ENCODE peak calls at places on chromosome X, in four cellular contexts. One of them, this sample, is unnamed.
A peak's percentile ranks its signal among the peaks of the same experiment; 100 is the strongest.

GRCh38 chrX:109760922-109761250 is 27.8 kb upstream of the ACSL4 start:
- DNase-seq in CD8-positive, alpha-beta T cell: no peak
- DNase-seq in body of pancreas: no peak
- DNase-seq in PC-9: no peak
- DNase-seq in this sample: no peak

GRCh38 chrX:130482871-130483270 is 81.1 kb downstream of the RBMX2 start:
- DNase-seq in PC-9: no peak
- DNase-seq in body of pancreas: no peak
- DNase-seq in CD8-positive, alpha-beta T cell: no peak
- DNase-seq in this sample: no peak

GRCh38 chrX:101595739-101596419 is 21.9 kb downstream of the ARMCX6 start:
- DNase-seq in PC-9: peak; percentile 18
- DNase-seq in CD8-positive, alpha-beta T cell: peak; percentile 13
- DNase-seq in body of pancreas: peak; percentile 45
- DNase-seq in this sample: peak; percentile 52

GRCh38 chrX:76076124-76076523 is 96.7 kb upstream of the PBDC1 start:
- DNase-seq in PC-9: no peak
- DNase-seq in CD8-positive, alpha-beta T cell: no peak
- DNase-seq in body of pancreas: no peak
- DNase-seq in this sample: no peak

GRCh38 chrX:43002526-43003203 is 224.7 kb upstream of the PPP1R2C start:
- DNase-seq in PC-9: no peak
- DNase-seq in body of pancreas: no peak
- DNase-seq in CD8-positive, alpha-beta T cell: no peak
- DNase-seq in this sample: no peak

GRCh38 chrX:48508400-48509244 is at the start of gene PORCN:
- DNase-seq in CD8-positive, alpha-beta T cell: peak; percentile 82
- DNase-seq in body of pancreas: peak; percentile 82
- DNase-seq in PC-9: peak; percentile 63
- DNase-seq in this sample: peak; percentile 92

GRCh38 chrX:19893722-19894121 is 6.3 kb upstream of the SH3KBP1 start:
- DNase-seq in CD8-positive, alpha-beta T cell: no peak
- DNase-seq in PC-9: peak; percentile 24
- DNase-seq in body of pancreas: no peak
- DNase-seq in this sample: no peak

GRCh38 chrX:47283015-47283771 is 50.4 kb downstream of the USP11 start:
- DNase-seq in CD8-positive, alpha-beta T cell: no peak
- DNase-seq in PC-9: no peak
- DNase-seq in body of pancreas: peak; percentile 34
- DNase-seq in this sample: peak; percentile 38

GRCh38 chrX:149860445-149860844 is 20.5 kb upstream of the MAGEA8 start:
- DNase-seq in CD8-positive, alpha-beta T cell: no peak
- DNase-seq in body of pancreas: no peak
- DNase-seq in PC-9: no peak
- DNase-seq in this sample: no peak

GRCh38 chrX:63746278-63746677 is 38.7 kb downstream of the ARHGEF9 start:
- DNase-seq in CD8-positive, alpha-beta T cell: peak; percentile 17
- DNase-seq in body of pancreas: no peak
- DNase-seq in PC-9: no peak
- DNase-seq in this sample: no peak

GRCh38 chrX:123184199-123184857 is at the start of gene GRIA3:
- DNase-seq in CD8-positive, alpha-beta T cell: no peak
- DNase-seq in body of pancreas: no peak
- DNase-seq in PC-9: no peak
- DNase-seq in this sample: peak; percentile 29

GRCh38 chrX:39821709-39822095 is 276.1 kb downstream of the BCOR start:
- DNase-seq in body of pancreas: no peak
- DNase-seq in PC-9: no peak
- DNase-seq in CD8-positive, alpha-beta T cell: no peak
- DNase-seq in this sample: no peak

GRCh38 chrX:150160656-150161055 is 202.5 kb upstream of the MAMLD1 start:
- DNase-seq in body of pancreas: no peak
- DNase-seq in PC-9: no peak
- DNase-seq in CD8-positive, alpha-beta T cell: no peak
- DNase-seq in this sample: no peak

GRCh38 chrX:53930513-53931380 is 113.5 kb downstream of the PHF8 start:
- DNase-seq in PC-9: no peak
- DNase-seq in body of pancreas: no peak
- DNase-seq in CD8-positive, alpha-beta T cell: no peak
- DNase-seq in this sample: no peak

GRCh38 chrX:97234471-97235097 is 350.9 kb downstream of the RPA4 start:
- DNase-seq in PC-9: no peak
- DNase-seq in body of pancreas: no peak
- DNase-seq in CD8-positive, alpha-beta T cell: no peak
- DNase-seq in this sample: no peak

GRCh38 chrX:41002021-41002420 is 83.2 kb upstream of the USP9X start:
- DNase-seq in CD8-positive, alpha-beta T cell: no peak
- DNase-seq in PC-9: no peak
- DNase-seq in body of pancreas: peak; percentile 55
- DNase-seq in this sample: no peak

GRCh38 chrX:13937370-13938052 is 92.2 kb downstream of the GEMIN8 start:
- DNase-seq in body of pancreas: no peak
- DNase-seq in CD8-positive, alpha-beta T cell: no peak
- DNase-seq in PC-9: no peak
- DNase-seq in this sample: peak; percentile 44

GRCh38 chrX:27765718-27766117 is 42.1 kb upstream of the MAGEB10 start:
- DNase-seq in CD8-positive, alpha-beta T cell: no peak
- DNase-seq in PC-9: no peak
- DNase-seq in body of pancreas: no peak
- DNase-seq in this sample: no peak

GRCh38 chrX:66579219-66579618 is 59.7 kb downstream of the EDA2R start:
- DNase-seq in CD8-positive, alpha-beta T cell: no peak
- DNase-seq in body of pancreas: no peak
- DNase-seq in PC-9: no peak
- DNase-seq in this sample: no peak

GRCh38 chrX:19680580-19680979 is 165.3 kb upstream of the MAP3K15 start:
- DNase-seq in PC-9: no peak
- DNase-seq in CD8-positive, alpha-beta T cell: no peak
- DNase-seq in body of pancreas: no peak
- DNase-seq in this sample: no peak

GRCh38 chrX:46554942-46555341 is 9.7 kb upstream of the ZNF674 start:
- DNase-seq in CD8-positive, alpha-beta T cell: no peak
- DNase-seq in body of pancreas: no peak
- DNase-seq in PC-9: no peak
- DNase-seq in this sample: no peak

GRCh38 chrX:42996861-42997260 is 218.9 kb upstream of the PPP1R2C start:
- DNase-seq in body of pancreas: no peak
- DNase-seq in CD8-positive, alpha-beta T cell: no peak
- DNase-seq in PC-9: no peak
- DNase-seq in this sample: no peak

GRCh38 chrX:34918091-34918736 is 24.4 kb upstream of the FAM47B start:
- DNase-seq in CD8-positive, alpha-beta T cell: no peak
- DNase-seq in PC-9: no peak
- DNase-seq in body of pancreas: no peak
- DNase-seq in this sample: no peak

GRCh38 chrX:144592036-144592435 is 655.3 kb upstream of the SPANXN1 start:
- DNase-seq in CD8-positive, alpha-beta T cell: no peak
- DNase-seq in PC-9: no peak
- DNase-seq in body of pancreas: no peak
- DNase-seq in this sample: no peak

DNA sequence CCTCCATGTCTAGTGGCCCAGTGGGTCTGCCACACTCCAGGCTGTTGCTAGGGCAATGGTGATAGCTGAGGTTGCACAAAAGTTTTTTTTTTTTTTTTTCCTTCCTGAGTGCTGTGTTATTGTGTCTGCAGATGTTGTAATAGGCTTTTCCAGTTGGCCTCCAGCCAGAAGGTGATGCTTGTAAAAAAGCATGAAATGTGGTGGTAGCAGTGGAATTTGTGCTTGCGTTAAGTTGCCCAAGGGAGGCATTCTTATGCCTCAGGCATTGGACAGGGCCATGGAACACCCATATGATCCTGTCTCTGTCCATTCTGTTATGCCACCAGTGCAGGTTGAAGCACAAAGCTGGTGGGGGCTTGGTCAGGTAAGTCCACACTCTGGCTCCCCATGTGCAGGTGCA is 660.5 kb upstream of the SPANXN1 start:
- DNase-seq in CD8-positive, alpha-beta T cell: no peak
- DNase-seq in PC-9: peak; percentile 50
- DNase-seq in body of pancreas: no peak
- DNase-seq in this sample: no peak
- H3K4me1 ChIP-seq in CD8-positive, alpha-beta T cell: no peaks in the 10 kb centered on the region
- H3K4me1 ChIP-seq in PC-9: no peaks in the 10 kb centered on the region
- H3K4me1 ChIP-seq in body of pancreas: no peaks in the 10 kb centered on the region
- H3K4me1 ChIP-seq in this sample: no peaks in the 10 kb centered on the region

DNA sequence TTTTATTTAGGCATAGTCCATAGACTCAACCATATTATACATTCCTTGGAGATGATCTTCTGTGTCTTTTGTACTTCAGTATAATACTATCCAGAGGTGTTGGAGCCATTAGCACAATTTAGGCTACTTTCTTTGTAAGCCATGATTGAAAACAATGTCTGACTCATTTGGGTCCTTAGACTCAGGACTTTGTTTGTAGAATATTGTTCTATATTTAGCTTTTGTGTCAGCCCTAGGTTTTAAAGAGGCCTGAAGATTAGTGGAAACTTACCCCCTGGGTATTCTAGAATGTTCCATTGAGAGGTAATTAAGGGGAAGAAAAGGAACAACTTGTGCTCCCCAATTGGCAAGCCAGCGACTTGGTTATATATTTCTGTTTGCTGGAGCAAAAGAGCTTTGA is 145.2 kb upstream of the SCML1 start:
- DNase-seq in PC-9: no peak
- DNase-seq in CD8-positive, alpha-beta T cell: no peak
- DNase-seq in body of pancreas: no peak
- DNase-seq in this sample: no peak
- H3K4me3 ChIP-seq in PC-9: no peak overlapping the region
- H3K4me3 ChIP-seq in CD8-positive, alpha-beta T cell: no peak overlapping the region
- H3K4me3 ChIP-seq in body of pancreas: no peak overlapping the region
- H3K4me3 ChIP-seq in this sample: no peak overlapping the region

GRCh38 chrX:69238960-69239231 is 73.6 kb upstream of the PJA1 start:
- DNase-seq in body of pancreas: no peak
- DNase-seq in CD8-positive, alpha-beta T cell: no peak
- DNase-seq in PC-9: no peak
- DNase-seq in this sample: no peak
- H3K4me1 ChIP-seq in body of pancreas: no peaks in the 10 kb centered on the region
- H3K4me1 ChIP-seq in CD8-positive, alpha-beta T cell: no peaks in the 10 kb centered on the region
- H3K4me1 ChIP-seq in PC-9: no peaks in the 10 kb centered on the region
- H3K4me1 ChIP-seq in this sample: peaks cover 19% of the 10 kb centered on the region

DNA sequence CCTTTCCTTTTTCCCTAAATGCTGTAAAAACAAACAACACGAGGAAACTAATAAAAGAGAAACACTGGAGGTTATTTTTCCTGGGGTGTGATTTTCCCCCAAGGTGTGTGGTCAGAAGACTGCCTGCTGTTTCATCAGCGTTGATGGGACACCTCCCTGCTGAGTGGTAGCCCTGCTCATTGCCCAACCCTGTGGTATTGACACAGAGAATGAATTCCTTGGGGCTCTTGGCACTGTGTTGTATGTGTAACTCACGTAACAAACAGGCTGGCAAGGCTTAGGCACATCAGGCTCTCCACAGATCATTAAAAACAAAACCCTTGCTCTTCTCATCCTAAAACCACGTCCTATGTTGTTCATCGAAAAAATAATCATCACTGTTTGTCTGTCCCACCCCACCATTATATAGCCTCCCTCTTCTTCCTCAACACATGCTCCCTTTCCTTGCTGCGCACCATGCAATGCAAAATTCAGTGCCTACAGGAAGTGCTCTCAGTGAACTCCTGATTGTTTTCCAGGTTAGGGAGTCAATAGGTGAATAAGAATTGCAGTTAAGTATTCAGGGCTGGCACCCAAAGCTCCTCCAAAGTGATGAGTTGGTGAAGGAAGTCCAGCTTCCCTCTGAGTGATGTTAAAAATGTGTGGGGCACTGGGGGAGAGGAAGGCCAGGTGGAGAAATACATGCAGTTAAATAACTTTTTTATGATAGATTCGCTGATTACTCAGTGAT is 11.3 kb upstream of the PUDP start:
- DNase-seq in CD8-positive, alpha-beta T cell: no peak
- DNase-seq in PC-9: peak; percentile 29
- DNase-seq in body of pancreas: no peak
- DNase-seq in this sample: no peak
- H3K4me3 ChIP-seq in CD8-positive, alpha-beta T cell: no peak overlapping the region
- H3K4me3 ChIP-seq in PC-9: peak overlapping the region; percentile 41
- H3K4me3 ChIP-seq in body of pancreas: no peak overlapping the region
- H3K4me3 ChIP-seq in this sample: no peak overlapping the region

GRCh38 chrX:88990882-88991582 is 244.0 kb downstream of the CPXCR1 start:
- DNase-seq in PC-9: no peak
- DNase-seq in CD8-positive, alpha-beta T cell: no peak
- DNase-seq in body of pancreas: no peak
- DNase-seq in this sample: no peak
- H3K4me1 ChIP-seq in PC-9: no peaks in the 10 kb centered on the region
- H3K4me1 ChIP-seq in CD8-positive, alpha-beta T cell: no peaks in the 10 kb centered on the region
- H3K4me1 ChIP-seq in body of pancreas: no peaks in the 10 kb centered on the region
- H3K4me1 ChIP-seq in this sample: no peaks in the 10 kb centered on the region

GRCh38 chrX:154459843-154460242 is 1.8 kb downstream of the PLXNA3 start:
- DNase-seq in CD8-positive, alpha-beta T cell: no peak
- DNase-seq in body of pancreas: no peak
- DNase-seq in PC-9: no peak
- DNase-seq in this sample: peak; percentile 74
- H3K4me3 ChIP-seq in CD8-positive, alpha-beta T cell: no peak overlapping the region
- H3K4me3 ChIP-seq in body of pancreas: no peak overlapping the region
- H3K4me3 ChIP-seq in PC-9: no peak overlapping the region
- H3K4me3 ChIP-seq in this sample: peak overlapping the region; percentile 67

GRCh38 chrX:78105944-78106650 is 2.0 kb downstream of the PGK1 start:
- DNase-seq in CD8-positive, alpha-beta T cell: peak; percentile 14
- DNase-seq in PC-9: no peak
- DNase-seq in body of pancreas: no peak
- DNase-seq in this sample: no peak
- H3K4me1 ChIP-seq in CD8-positive, alpha-beta T cell: peaks cover 52% of the 10 kb centered on the region
- H3K4me1 ChIP-seq in PC-9: peaks cover 43% of the 10 kb centered on the region
- H3K4me1 ChIP-seq in body of pancreas: peaks cover 43% of the 10 kb centered on the region
- H3K4me1 ChIP-seq in this sample: peaks cover 1% of the 10 kb centered on the region

DNA sequence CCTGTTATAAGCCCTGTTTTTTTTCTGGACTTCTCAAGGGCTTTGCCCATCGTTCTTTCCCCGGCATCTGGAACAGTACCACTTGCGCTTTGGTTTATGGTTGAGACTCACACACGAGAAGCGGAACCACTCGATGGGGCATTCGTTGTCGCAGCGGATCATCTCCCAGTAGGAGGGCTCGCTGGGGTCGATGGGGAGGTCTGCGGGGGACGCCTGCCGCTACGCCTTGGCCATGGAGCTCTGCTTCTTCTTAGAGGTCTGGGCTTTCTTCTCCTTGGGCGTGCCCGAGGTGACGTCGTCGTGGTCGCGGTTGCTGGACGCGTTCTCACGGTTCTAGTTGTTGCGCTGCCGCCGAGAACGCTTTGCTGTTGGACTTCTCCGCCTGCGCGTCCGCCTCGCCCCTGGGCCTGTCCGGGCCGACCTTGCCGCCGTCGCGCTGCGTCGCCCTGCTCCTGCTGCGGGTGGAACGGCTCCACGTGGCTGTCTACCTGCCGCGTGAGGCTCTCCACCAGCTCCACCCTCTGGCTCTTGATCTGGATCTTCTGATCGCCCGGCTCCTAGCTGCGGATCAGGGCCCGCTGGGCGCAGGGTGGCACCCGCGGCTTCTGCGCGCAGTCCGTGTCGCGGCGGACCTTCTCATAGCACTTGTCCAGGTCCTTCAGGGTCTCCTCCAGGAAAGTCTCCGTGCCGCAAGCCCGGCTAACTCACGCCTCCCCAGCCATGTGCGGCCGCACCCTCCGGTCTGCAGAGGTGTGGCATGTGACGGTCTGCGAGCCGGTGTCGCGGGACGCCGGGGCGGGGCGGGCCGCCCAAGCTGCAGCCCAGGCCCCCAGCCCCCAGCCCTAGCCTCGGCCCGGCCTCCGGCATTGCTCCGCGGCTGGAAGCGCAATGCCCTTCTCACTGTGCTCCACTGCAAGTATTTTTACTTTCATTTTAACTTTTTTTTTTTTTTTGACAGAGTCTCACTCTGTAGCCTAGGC is 40.5 kb upstream of the OGT start:
- DNase-seq in body of pancreas: peak; percentile 38
- DNase-seq in PC-9: peak; percentile 25
- DNase-seq in CD8-positive, alpha-beta T cell: peak; percentile 48
- DNase-seq in this sample: peak; percentile 15
- H3K4me3 ChIP-seq in body of pancreas: peak overlapping the region; percentile 30
- H3K4me3 ChIP-seq in PC-9: peak overlapping the region; percentile 47
- H3K4me3 ChIP-seq in CD8-positive, alpha-beta T cell: peak overlapping the region; percentile 80
- H3K4me3 ChIP-seq in this sample: no peak overlapping the region